ENCODE peak calls at places on chromosomes 4 and X, in six cellular contexts. K is astrocyte of the spinal cord, Z is SK-N-SH, E is stomach, R is BJ, H is adrenal gland. J is an unnamed sample.

GRCh38 chr4:97500423-97500822 is 642.9 kb downstream of the STPG2 start:
- DNase-seq in K (no peak), Z (no peak), E (no peak), R (no peak), H (no peak), J (no peak)

GRCh38 chr4:139764192-139764591 is 98.6 kb downstream of the MGST2 start:
- DNase-seq in K (no peak), Z (peak; percentile 33), E (peak; percentile 45), R (no peak), H (no peak), J (no peak)

GRCh38 chrX:37998586-37999267 is 7.6 kb upstream of the SYTL5 start:
- DNase-seq in K (peak; percentile 58), Z (no peak), E (no peak), R (no peak), H (no peak), J (no peak)

GRCh38 chr4:170979736-170980135 is 833.5 kb upstream of the GALNTL6 start:
- DNase-seq in K (peak; percentile 58), Z (no peak), E (no peak), R (no peak), H (no peak), J (no peak)

GRCh38 chr4:100063355-100063754 is 113.3 kb upstream of the H2AZ1 start:
- DNase-seq in K (no peak), Z (peak; percentile 16), E (no peak), R (no peak), H (no peak), J (no peak)

GRCh38 chrX:141947350-141947749 is 43.7 kb downstream of the MAGEC1 start:
- DNase-seq in K (no peak), Z (no peak), E (no peak), R (no peak), H (no peak), J (no peak)

GRCh38 chr4:11424000-11424399 is 4.7 kb downstream of the HS3ST1 start:
- DNase-seq in K (peak; percentile 46), Z (peak; percentile 53), E (no peak), R (no peak), H (no peak), J (peak; percentile 1)

GRCh38 chr4:185587444-185588161 is 52.3 kb upstream of the PDLIM3 start:
- DNase-seq in K (no peak), Z (no peak), E (peak; percentile 50), R (no peak), H (no peak), J (no peak)

GRCh38 chr4:73613130-73613529 is 7.1 kb downstream of the RASSF6 start:
- DNase-seq in K (no peak), Z (no peak), E (no peak), R (no peak), H (no peak), J (no peak)

GRCh38 chr4:8838911-8839431 is 32.7 kb downstream of the HMX1 start:
- DNase-seq in K (no peak), Z (peak; percentile 48), E (no peak), R (no peak), H (no peak), J (no peak)

GRCh38 chr4:181966084-181966483 is 277.1 kb upstream of the TENM3 start:
- DNase-seq in K (peak; percentile 53), Z (peak; percentile 40), E (no peak), R (peak; percentile 51), H (no peak), J (no peak)

GRCh38 chr4:142383800-142384470 is 462.2 kb downstream of the INPP4B start:
- DNase-seq in K (no peak), Z (no peak), E (no peak), R (no peak), H (no peak), J (no peak)

GRCh38 chr4:101205878-101206277 is 141.4 kb downstream of the PPP3CA start:
- DNase-seq in K (peak; percentile 78), Z (no peak), E (no peak), R (no peak), H (no peak), J (no peak)

GRCh38 chrX:12966151-12966550 is 8.8 kb upstream of the TMSB4X start:
- DNase-seq in K (no peak), Z (no peak), E (no peak), R (no peak), H (no peak), J (no peak)

GRCh38 chrX:3651272-3651671 is 62.2 kb downstream of the PRKX start:
- DNase-seq in K (peak; percentile 77), Z (peak; percentile 38), E (no peak), R (no peak), H (no peak), J (no peak)

GRCh38 chr4:110977554-110977953 is 354.7 kb upstream of the PITX2 start:
- DNase-seq in K (no peak), Z (no peak), E (no peak), R (no peak), H (no peak), J (no peak)

GRCh38 chrX:78708171-78708570 is 39.3 kb upstream of the LPAR4 start:
- DNase-seq in K (peak; percentile 51), Z (peak; percentile 1), E (no peak), R (no peak), H (no peak), J (peak; percentile 16)

GRCh38 chrX:139025822-139026221 is 314.3 kb upstream of the FGF13 start:
- DNase-seq in K (no peak), Z (no peak), E (no peak), R (no peak), H (no peak), J (no peak)

GRCh38 chr4:21628116-21628515 is 320.5 kb downstream of the KCNIP4 start:
- DNase-seq in K (no peak), Z (no peak), E (no peak), R (no peak), H (no peak), J (no peak)

GRCh38 chr4:175671491-175671934 is 140.6 kb downstream of the GPM6A start:
- DNase-seq in K (no peak), Z (peak; percentile 3), E (no peak), R (no peak), H (no peak), J (no peak)

GRCh38 chrX:102697506-102697905 is 14.7 kb upstream of the GPRASP2 start:
- DNase-seq in K (peak; percentile 35), Z (no peak), E (no peak), R (no peak), H (no peak), J (no peak)

GRCh38 chr4:128823025-128823661 is 13.6 kb downstream of the JADE1 start:
- DNase-seq in K (peak; percentile 87), Z (no peak), E (no peak), R (peak; percentile 94), H (no peak), J (peak; percentile 20)

GRCh38 chr4:152998861-152999260 is 62.7 kb downstream of the FHDC1 start:
- DNase-seq in K (no peak), Z (no peak), E (no peak), R (no peak), H (no peak), J (no peak)

GRCh38 chr4:15479089-15479912 is 9.6 kb downstream of the CC2D2A start:
- DNase-seq in K (peak; percentile 90), Z (peak; percentile 74), E (peak; percentile 31), R (peak; percentile 56), H (peak; percentile 62), J (peak; percentile 86)

GRCh38 chr4:130393246-130394041 is 1297.5 kb downstream of the C4orf33 start:
- DNase-seq in K (peak; percentile 82), Z (no peak), E (no peak), R (no peak), H (no peak), J (no peak)

GRCh38 chr4:7800410-7800809 is 139.3 kb downstream of the AFAP1 start:
- DNase-seq in K (no peak), Z (no peak), E (no peak), R (no peak), H (no peak), J (no peak)

GRCh38 chr4:21885770-21886169 is 62.8 kb downstream of the KCNIP4 start:
- DNase-seq in K (no peak), Z (no peak), E (no peak), R (no peak), H (no peak), J (no peak)

GRCh38 chrX:106612403-106612789 is 618 bp downstream of the RADX start:
- DNase-seq in K (peak; percentile 12), Z (no peak), E (no peak), R (no peak), H (no peak), J (no peak)

GRCh38 chrX:46953597-46953996 is 41.4 kb downstream of the JADE3 start:
- DNase-seq in K (peak; percentile 20), Z (no peak), E (no peak), R (no peak), H (no peak), J (no peak)

GRCh38 chr4:182454440-182455013 is 211.3 kb downstream of the TENM3 start:
- DNase-seq in K (peak; percentile 17), Z (no peak), E (no peak), R (no peak), H (no peak), J (no peak)

GRCh38 chr4:4685810-4686209 is 144.0 kb upstream of the STX18 start:
- DNase-seq in K (no peak), Z (no peak), E (no peak), R (no peak), H (no peak), J (no peak)

DNA sequence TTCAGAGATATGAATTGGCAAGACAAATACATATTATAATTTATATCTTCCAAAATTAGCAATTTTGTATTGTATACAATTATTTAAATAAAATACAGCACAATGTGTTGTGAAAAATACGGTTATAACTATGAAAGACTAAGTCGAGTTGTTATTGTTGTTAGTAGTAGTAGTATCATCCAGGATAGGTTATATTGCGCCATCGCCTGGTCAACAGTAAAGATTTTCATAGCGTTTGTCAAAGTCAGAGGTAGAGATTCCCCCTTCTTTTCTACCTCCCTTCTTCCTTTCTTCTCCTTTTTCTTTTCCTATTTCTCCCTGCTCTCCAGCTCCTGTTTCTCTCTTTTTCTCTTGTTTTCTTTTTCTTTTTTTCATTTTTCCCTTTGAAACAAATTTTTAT is 499.1 kb upstream of the EPHA5 start:
- DNase-seq in K (peak; percentile 44), Z (peak; percentile 1), E (no peak), R (no peak), H (no peak), J (no peak)
- TF ChIP-seq CTCF in K (peak; percentile 36), Z (peak; percentile 53), E (no peak), R (peak; percentile 2), H (no peak), J (no peak)

GRCh38 chr4:137125011-137125410 is 407.3 kb downstream of the PCDH18 start:
- DNase-seq in K (peak; percentile 31), Z (no peak), E (no peak), R (peak; percentile 23), H (no peak), J (peak; percentile 38)
- H3K4me3 ChIP-seq in K (peak overlapping the region; percentile 29), Z (no peak overlapping the region), E (peak overlapping the region; percentile 28), R (peak overlapping the region; percentile 49), H (no peak overlapping the region), J (peak overlapping the region; percentile 19)

GRCh38 chr4:94256833-94257232 is 49.2 kb downstream of the SMARCAD1 start:
- DNase-seq in K (no peak), Z (no peak), E (no peak), R (no peak), H (no peak), J (no peak)
- TF ChIP-seq CTCF in K (peak; percentile 35), Z (peak; percentile 55), E (no peak), R (peak; percentile 8), H (no peak), J (no peak)

DNA sequence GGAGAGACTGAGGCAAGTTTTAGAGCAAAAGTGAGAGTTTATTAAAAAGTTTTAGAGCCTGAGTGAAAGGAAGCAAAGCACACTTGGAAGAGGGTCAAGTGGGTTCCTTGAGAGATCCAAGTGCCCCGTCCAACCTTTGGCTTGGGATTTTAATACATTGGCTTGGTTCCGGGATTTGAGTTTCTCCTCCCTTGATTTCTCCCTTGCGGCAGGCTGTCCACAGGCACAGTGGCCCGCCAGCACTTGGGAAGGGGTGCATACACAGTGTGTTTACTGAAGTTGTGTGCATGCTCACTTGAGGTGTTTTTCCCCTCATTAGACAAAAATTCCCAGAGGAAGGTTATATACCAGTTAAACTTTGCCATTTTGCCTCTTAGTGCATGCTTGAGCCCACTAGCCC is 333.5 kb downstream of the PCDH18 start:
- DNase-seq in K (no peak), Z (no peak), E (no peak), R (no peak), H (no peak), J (no peak)
- H3K4me3 ChIP-seq in K (no peak overlapping the region), Z (no peak overlapping the region), E (no peak overlapping the region), R (no peak overlapping the region), H (no peak overlapping the region), J (no peak overlapping the region)